ENCODE peak calls at places on chromosome 1, in six cellular contexts. One of them, this sample, is unnamed.

GRCh38 chr1:220696863-220697231 is 6.7 kb downstream of the C1orf115 start:
- DNase-seq in GM23248: peak; percentile 46
- DNase-seq in neuronal stem cell: no peak
- DNase-seq in PC-9: no peak
- DNase-seq in hepatocyte: no peak
- DNase-seq in PC-3: no peak
- DNase-seq in this sample: peak; percentile 40

GRCh38 chr1:8711161-8711560 is 106.3 kb downstream of the RERE start:
- DNase-seq in GM23248: peak; percentile 28
- DNase-seq in neuronal stem cell: no peak
- DNase-seq in PC-9: no peak
- DNase-seq in hepatocyte: no peak
- DNase-seq in PC-3: no peak
- DNase-seq in this sample: no peak

GRCh38 chr1:192904438-192904895 is 95.6 kb downstream of the RGS2 start:
- DNase-seq in GM23248: peak; percentile 81
- DNase-seq in neuronal stem cell: no peak
- DNase-seq in PC-9: no peak
- DNase-seq in hepatocyte: peak; percentile 16
- DNase-seq in PC-3: peak; percentile 65
- DNase-seq in this sample: peak; percentile 96

GRCh38 chr1:235972316-235973090 is 92.4 kb downstream of the NID1 start:
- DNase-seq in GM23248: peak; percentile 84
- DNase-seq in neuronal stem cell: no peak
- DNase-seq in PC-9: no peak
- DNase-seq in hepatocyte: peak; percentile 25
- DNase-seq in PC-3: peak; percentile 5
- DNase-seq in this sample: peak; percentile 78

GRCh38 chr1:227899820-227900449 is 47.8 kb downstream of the WNT9A start:
- DNase-seq in GM23248: no peak
- DNase-seq in neuronal stem cell: no peak
- DNase-seq in PC-9: no peak
- DNase-seq in hepatocyte: no peak
- DNase-seq in PC-3: no peak
- DNase-seq in this sample: no peak

GRCh38 chr1:230427477-230427876 is 1.3 kb upstream of the PGBD5 start:
- DNase-seq in GM23248: no peak
- DNase-seq in neuronal stem cell: no peak
- DNase-seq in PC-9: no peak
- DNase-seq in hepatocyte: no peak
- DNase-seq in PC-3: no peak
- DNase-seq in this sample: no peak

GRCh38 chr1:65958561-65959350 is 166.1 kb downstream of the PDE4B start:
- DNase-seq in GM23248: peak; percentile 68
- DNase-seq in neuronal stem cell: peak; percentile 59
- DNase-seq in PC-9: no peak
- DNase-seq in hepatocyte: peak; percentile 59
- DNase-seq in PC-3: peak; percentile 85
- DNase-seq in this sample: peak; percentile 72

GRCh38 chr1:96918406-96918805 is 196.8 kb downstream of the PTBP2 start:
- DNase-seq in GM23248: peak; percentile 81
- DNase-seq in neuronal stem cell: no peak
- DNase-seq in PC-9: no peak
- DNase-seq in hepatocyte: no peak
- DNase-seq in PC-3: no peak
- DNase-seq in this sample: peak; percentile 77

GRCh38 chr1:203287109-203287893 is 18.0 kb upstream of the BTG2 start:
- DNase-seq in GM23248: no peak
- DNase-seq in neuronal stem cell: no peak
- DNase-seq in PC-9: no peak
- DNase-seq in hepatocyte: peak; percentile 55
- DNase-seq in PC-3: no peak
- DNase-seq in this sample: peak; percentile 34

GRCh38 chr1:107264561-107264960 is 123.7 kb downstream of the NTNG1 start:
- DNase-seq in GM23248: peak; percentile 50
- DNase-seq in neuronal stem cell: no peak
- DNase-seq in PC-9: no peak
- DNase-seq in hepatocyte: no peak
- DNase-seq in PC-3: peak; percentile 75
- DNase-seq in this sample: peak; percentile 22

GRCh38 chr1:209218986-209219385 is 364.5 kb upstream of the CAMK1G start:
- DNase-seq in GM23248: no peak
- DNase-seq in neuronal stem cell: no peak
- DNase-seq in PC-9: no peak
- DNase-seq in hepatocyte: no peak
- DNase-seq in PC-3: peak; percentile 75
- DNase-seq in this sample: no peak

GRCh38 chr1:90201467-90202358 is 206.8 kb downstream of the ZNF326 start:
- DNase-seq in GM23248: peak; percentile 32
- DNase-seq in neuronal stem cell: no peak
- DNase-seq in PC-9: no peak
- DNase-seq in hepatocyte: no peak
- DNase-seq in PC-3: no peak
- DNase-seq in this sample: peak; percentile 27

GRCh38 chr1:42957880-42958487 is 684 bp downstream of the SLC2A1 start:
- DNase-seq in GM23248: peak; percentile 80
- DNase-seq in neuronal stem cell: peak; percentile 59
- DNase-seq in PC-9: peak; percentile 73
- DNase-seq in hepatocyte: peak; percentile 88
- DNase-seq in PC-3: peak; percentile 68
- DNase-seq in this sample: peak; percentile 52

GRCh38 chr1:154351363-154352068 is 26.2 kb downstream of the ATP8B2 start:
- DNase-seq in GM23248: no peak
- DNase-seq in neuronal stem cell: no peak
- DNase-seq in PC-9: no peak
- DNase-seq in hepatocyte: peak; percentile 65
- DNase-seq in PC-3: no peak
- DNase-seq in this sample: no peak

GRCh38 chr1:16013908-16014258 is 4.0 kb downstream of the HSPB7 start:
- DNase-seq in GM23248: no peak
- DNase-seq in neuronal stem cell: no peak
- DNase-seq in PC-9: no peak
- DNase-seq in hepatocyte: no peak
- DNase-seq in PC-3: no peak
- DNase-seq in this sample: no peak

GRCh38 chr1:90834354-90835171 is 117.5 kb upstream of the BARHL2 start:
- DNase-seq in GM23248: peak; percentile 12
- DNase-seq in neuronal stem cell: no peak
- DNase-seq in PC-9: no peak
- DNase-seq in hepatocyte: no peak
- DNase-seq in PC-3: no peak
- DNase-seq in this sample: peak; percentile 18

GRCh38 chr1:10909697-10910489 is 102.6 kb upstream of the TARDBP start:
- DNase-seq in GM23248: peak; percentile 49
- DNase-seq in neuronal stem cell: no peak
- DNase-seq in PC-9: peak; percentile 72
- DNase-seq in hepatocyte: peak; percentile 61
- DNase-seq in PC-3: peak; percentile 68
- DNase-seq in this sample: no peak

GRCh38 chr1:10905841-10906655 is 106.4 kb upstream of the TARDBP start:
- DNase-seq in GM23248: no peak
- DNase-seq in neuronal stem cell: no peak
- DNase-seq in PC-9: no peak
- DNase-seq in hepatocyte: no peak
- DNase-seq in PC-3: no peak
- DNase-seq in this sample: no peak

GRCh38 chr1:10910490-10911273 is 101.8 kb upstream of the TARDBP start:
- DNase-seq in GM23248: no peak
- DNase-seq in neuronal stem cell: no peak
- DNase-seq in PC-9: no peak
- DNase-seq in hepatocyte: no peak
- DNase-seq in PC-3: no peak
- DNase-seq in this sample: no peak

GRCh38 chr1:10906866-10907519 is 105.5 kb upstream of the TARDBP start:
- DNase-seq in GM23248: no peak
- DNase-seq in neuronal stem cell: no peak
- DNase-seq in PC-9: no peak
- DNase-seq in hepatocyte: no peak
- DNase-seq in PC-3: no peak
- DNase-seq in this sample: no peak

DNA sequence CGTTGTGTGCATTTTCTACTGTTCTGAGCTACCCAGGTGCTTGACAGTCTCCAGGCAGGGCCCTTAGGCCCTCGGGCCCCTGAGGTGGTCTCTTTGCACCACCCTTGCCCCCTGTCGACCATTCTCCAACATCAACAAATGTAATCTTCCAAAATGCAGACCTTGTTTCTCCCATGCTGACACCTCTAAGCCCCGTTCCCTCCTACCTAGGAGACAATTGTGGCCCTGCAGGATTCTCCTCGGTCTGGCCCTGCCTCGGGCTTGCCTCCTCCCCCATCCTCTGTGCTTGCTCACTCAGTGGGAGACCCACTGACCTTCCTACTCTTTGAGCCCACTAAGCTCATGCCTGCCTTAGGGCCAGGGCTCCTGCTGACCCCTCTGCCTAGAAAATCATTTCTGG is 104.2 kb upstream of the TARDBP start:
- DNase-seq in GM23248: no peak
- DNase-seq in neuronal stem cell: no peak
- DNase-seq in PC-9: no peak
- DNase-seq in hepatocyte: no peak
- DNase-seq in PC-3: no peak
- DNase-seq in this sample: no peak
- H2AFZ ChIP-seq in GM23248: no peak overlapping the region
- H2AFZ ChIP-seq in neuronal stem cell: no peak overlapping the region
- H2AFZ ChIP-seq in PC-9: no peak overlapping the region
- H2AFZ ChIP-seq in hepatocyte: no peak overlapping the region
- H2AFZ ChIP-seq in PC-3: no peak overlapping the region
- H2AFZ ChIP-seq in this sample: no peak overlapping the region

GRCh38 chr1:183648042-183648441 is 5.1 kb downstream of the APOBEC4 start:
- DNase-seq in GM23248: no peak
- DNase-seq in neuronal stem cell: no peak
- DNase-seq in PC-9: no peak
- DNase-seq in hepatocyte: no peak
- DNase-seq in PC-3: no peak
- DNase-seq in this sample: no peak
- H3K4me1 ChIP-seq in GM23248: no peaks in the 10 kb centered on the region
- H3K4me1 ChIP-seq in neuronal stem cell: no peaks in the 10 kb centered on the region
- H3K4me1 ChIP-seq in PC-9: no peaks in the 10 kb centered on the region
- H3K4me1 ChIP-seq in hepatocyte: peaks cover 9% of the 10 kb centered on the region
- H3K4me1 ChIP-seq in PC-3: no peaks in the 10 kb centered on the region
- H3K4me1 ChIP-seq in this sample: no peaks in the 10 kb centered on the region

GRCh38 chr1:111204211-111204883 is 3.9 kb upstream of the DENND2D start:
- DNase-seq in GM23248: peak; percentile 39
- DNase-seq in neuronal stem cell: no peak
- DNase-seq in PC-9: peak; percentile 74
- DNase-seq in hepatocyte: peak; percentile 35
- DNase-seq in PC-3: no peak
- DNase-seq in this sample: no peak

GRCh38 chr1:111201275-111202090 is 1.0 kb upstream of the DENND2D start:
- DNase-seq in GM23248: no peak
- DNase-seq in neuronal stem cell: no peak
- DNase-seq in PC-9: no peak
- DNase-seq in hepatocyte: no peak
- DNase-seq in PC-3: no peak
- DNase-seq in this sample: no peak

GRCh38 chr1:111203681-111204210 is 3.3 kb upstream of the DENND2D start:
- DNase-seq in GM23248: peak; percentile 65
- DNase-seq in neuronal stem cell: no peak
- DNase-seq in PC-9: peak; percentile 78
- DNase-seq in hepatocyte: peak; percentile 53
- DNase-seq in PC-3: peak; percentile 54
- DNase-seq in this sample: peak; percentile 46

GRCh38 chr1:111202366-111202706 is 1.9 kb upstream of the DENND2D start:
- DNase-seq in GM23248: no peak
- DNase-seq in neuronal stem cell: no peak
- DNase-seq in PC-9: peak; percentile 49
- DNase-seq in hepatocyte: no peak
- DNase-seq in PC-3: peak; percentile 76
- DNase-seq in this sample: no peak

DNA sequence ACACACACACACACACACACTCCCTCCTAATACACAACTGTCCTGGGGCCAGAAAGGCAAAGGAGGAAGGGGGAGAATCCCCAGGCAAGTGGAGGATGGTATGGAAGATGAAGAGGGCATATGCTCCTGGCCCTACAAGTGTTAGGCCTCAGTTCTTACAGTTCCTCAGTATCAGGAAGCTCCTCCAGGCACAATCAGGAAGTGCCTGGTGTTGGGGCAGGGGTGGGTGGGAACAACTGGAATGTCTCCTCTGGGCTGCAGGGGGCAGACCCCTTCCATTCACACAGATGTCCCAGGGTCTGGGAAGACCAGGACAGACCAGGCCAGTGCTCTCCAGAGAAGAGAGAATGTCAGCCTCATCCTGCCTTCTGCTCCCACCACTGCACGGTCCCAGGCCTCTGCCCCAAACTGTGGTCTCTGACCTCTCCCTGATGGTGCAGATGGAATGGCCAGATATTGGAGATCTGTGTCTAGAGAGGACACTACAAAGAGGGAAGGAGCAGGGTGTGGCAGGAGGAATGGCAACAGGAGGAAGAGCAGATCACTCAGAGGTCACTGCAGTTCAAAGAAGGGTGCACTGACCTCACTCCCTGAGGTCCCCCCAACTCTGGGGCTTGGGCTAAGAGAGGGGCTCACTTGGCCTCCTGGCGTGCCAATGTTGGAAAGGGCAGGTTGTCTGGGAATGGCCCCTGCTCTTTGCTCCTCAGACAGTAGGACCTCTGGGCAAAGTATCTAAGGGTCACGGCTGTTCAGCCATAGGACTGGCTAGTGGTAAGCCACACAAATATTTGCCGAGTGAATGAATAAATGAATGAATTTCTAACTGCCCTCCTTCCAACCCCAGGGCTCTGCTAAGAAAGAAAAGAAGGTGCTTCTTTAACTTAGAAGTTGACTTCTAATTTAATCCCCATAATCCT is 2.5 kb upstream of the DENND2D start:
- DNase-seq in GM23248: no peak
- DNase-seq in neuronal stem cell: no peak
- DNase-seq in PC-9: peak; percentile 10
- DNase-seq in hepatocyte: no peak
- DNase-seq in PC-3: no peak
- DNase-seq in this sample: no peak
- H3K27ac ChIP-seq in GM23248: no peak overlapping the region
- H3K27ac ChIP-seq in neuronal stem cell: no peak overlapping the region
- H3K27ac ChIP-seq in PC-9: peak overlapping the region; percentile 84
- H3K27ac ChIP-seq in hepatocyte: peak overlapping the region; percentile 63
- H3K27ac ChIP-seq in PC-3: peak overlapping the region; percentile 34
- H3K27ac ChIP-seq in this sample: no peak overlapping the region

GRCh38 chr1:48644950-48645605 is 131.6 kb downstream of the BEND5 start:
- DNase-seq in GM23248: no peak
- DNase-seq in neuronal stem cell: no peak
- DNase-seq in PC-9: no peak
- DNase-seq in hepatocyte: no peak
- DNase-seq in PC-3: no peak
- DNase-seq in this sample: no peak
- H2AFZ ChIP-seq in GM23248: no peak overlapping the region
- H2AFZ ChIP-seq in neuronal stem cell: peak overlapping the region; percentile 15
- H2AFZ ChIP-seq in PC-9: no peak overlapping the region
- H2AFZ ChIP-seq in hepatocyte: no peak overlapping the region
- H2AFZ ChIP-seq in PC-3: no peak overlapping the region
- H2AFZ ChIP-seq in this sample: no peak overlapping the region